ENCODE peak calls at places on chromosomes 11 and 22, in seven cellular contexts. O is HCEC 1CT; J is ACHN; I is putamen; C is naive thymus-derived CD8-positive, alpha-beta T cell; S is HuH-7.5; R is NCI-H1105 treated with DMSO at 0.1 percent for 48 hours. V is an unnamed sample.

GRCh38 chr22:47032091-47032943 is 269.9 kb downstream of the TBC1D22A start:
- DNase-seq in R (no peak), C (no peak), O (no peak), J (no peak), S (no peak), I (no peak), V (no peak)

GRCh38 chr11:95066721-95067041 is at the start of gene SRSF8:
- DNase-seq in I (no peak), R (peak), S (no peak), O (no peak), J (no peak), C (no peak), V (no peak)

GRCh38 chr11:121237686-121238658 is 54.6 kb upstream of the SC5D start:
- DNase-seq in J (no peak), O (peak), S (no peak), I (no peak), C (no peak), R (no peak), V (no peak)

GRCh38 chr11:2265396-2265795 is 5.0 kb downstream of the ASCL2 start:
- DNase-seq in O (no peak), S (no peak), J (no peak), R (no peak), C (no peak), I (peak), V (no peak)

GRCh38 chr11:114259124-114259526 is 37.1 kb upstream of the NNMT start:
- DNase-seq in R (no peak), O (no peak), S (no peak), I (no peak), J (no peak), C (no peak), V (peak)

GRCh38 chr11:67393990-67394389 is 2.2 kb downstream of the RAD9A start:
- DNase-seq in J (no peak), C (no peak), R (no peak), O (no peak), I (no peak), S (no peak), V (no peak)

GRCh38 chr11:127252321-127252720 is 251.8 kb upstream of the KIRREL3 start:
- DNase-seq in O (no peak), R (no peak), I (peak), J (no peak), S (no peak), C (no peak), V (no peak)

GRCh38 chr11:97772696-97773095 is 1248.1 kb upstream of the CNTN5 start:
- DNase-seq in C (no peak), S (no peak), O (no peak), J (no peak), R (no peak), I (no peak), V (no peak)

GRCh38 chr22:30250713-30251267 is 4.2 kb upstream of the LIF start:
- DNase-seq in J (peak), O (no peak), C (no peak), I (no peak), S (no peak), R (no peak), V (no peak)

GRCh38 chr22:29023172-29023796 is 38.3 kb downstream of the C22orf31 start:
- DNase-seq in S (no peak), C (no peak), J (no peak), I (no peak), O (no peak), R (no peak), V (no peak)

GRCh38 chr11:73944085-73944484 is 6.7 kb upstream of the DNAJB13 start:
- DNase-seq in O (no peak), C (no peak), R (no peak), S (no peak), J (no peak), I (no peak), V (no peak)

GRCh38 chr22:43330178-43331063 is 12.8 kb downstream of the SCUBE1 start:
- DNase-seq in R (no peak), S (no peak), I (no peak), C (no peak), J (no peak), O (no peak), V (no peak)

GRCh38 chr11:114246321-114247069 is 49.7 kb upstream of the NNMT start:
- DNase-seq in C (no peak), J (no peak), S (no peak), O (no peak), R (no peak), I (no peak), V (no peak)

GRCh38 chr22:32066820-32067219 is 23.8 kb downstream of the SLC5A1 start:
- DNase-seq in C (no peak), J (no peak), I (no peak), S (no peak), O (no peak), R (no peak), V (no peak)

GRCh38 chr11:19664896-19665548 is 47.6 kb upstream of the NAV2 start:
- DNase-seq in J (no peak), O (peak), R (no peak), S (no peak), C (no peak), I (peak), V (no peak)

GRCh38 chr11:69403556-69404215 is 77.8 kb upstream of the LINC01488 start:
- DNase-seq in I (no peak), C (no peak), J (no peak), S (no peak), O (peak), R (no peak), V (no peak)

GRCh38 chr11:120130991-120131760 is 6.7 kb downstream of the TRIM29 start:
- DNase-seq in C (no peak), J (no peak), R (no peak), I (no peak), S (no peak), O (no peak), V (no peak)

GRCh38 chr11:1673841-1674193 is 23.2 kb upstream of the KRTAP5-6 start:
- DNase-seq in C (no peak), O (no peak), R (no peak), J (no peak), I (no peak), S (no peak), V (no peak)

GRCh38 chr11:113457784-113458183 is 17.4 kb downstream of the DRD2 start:
- DNase-seq in C (no peak), J (no peak), I (no peak), S (no peak), O (no peak), R (peak), V (no peak)

GRCh38 chr11:324131-324530 is 3.5 kb upstream of the IFITM3 start:
- DNase-seq in O (no peak), R (no peak), I (no peak), C (no peak), S (no peak), J (no peak), V (no peak)

GRCh38 chr11:518463-519202 is 11.6 kb upstream of the RNH1 start:
- DNase-seq in C (peak), J (peak), S (peak), I (peak), O (peak), R (no peak), V (no peak)

GRCh38 chr11:77819921-77820564 is 479 bp downstream of the RSF1 start:
- DNase-seq in O (peak), J (peak), R (peak), I (no peak), C (no peak), S (peak), V (peak)

GRCh38 chr11:3914807-3915206 is 59.3 kb downstream of the STIM1 start:
- DNase-seq in S (no peak), O (peak), R (no peak), J (no peak), C (no peak), I (no peak), V (no peak)

GRCh38 chr11:62770778-62771143 is 435 bp upstream of the TAF6L start:
- DNase-seq in J (no peak), O (no peak), R (no peak), C (no peak), I (no peak), S (no peak), V (peak)

GRCh38 chr22:40441761-40442364 is 71.5 kb downstream of the SGSM3 start:
- DNase-seq in J (no peak), R (no peak), S (no peak), I (no peak), C (no peak), O (no peak), V (no peak)

GRCh38 chr22:44172370-44173108 is 8.2 kb upstream of the PARVG start:
- DNase-seq in J (no peak), S (no peak), R (peak), O (no peak), C (no peak), I (peak), V (peak)

GRCh38 chr22:46029574-46030200 is 52.7 kb upstream of the WNT7B start:
- DNase-seq in R (no peak), I (no peak), S (no peak), J (no peak), O (no peak), C (no peak), V (no peak)

V was measured in NCI-H345.